ENCODE peak calls at places on chromosomes 13 and 19, in six cellular contexts. W, L, C, Y, D and M are unnamed samples.
A peak's percentile ranks its signal among the peaks of the same experiment; 100 is the strongest.

GRCh38 chr19:5954293-5954692 is 23.6 kb downstream of the RANBP3 start:
- DNase-seq in W (no peak), L (no peak), C (no peak), Y (no peak), D (no peak), M (no peak)

GRCh38 chr19:4046946-4047683 is 19.6 kb downstream of the ZBTB7A start:
- DNase-seq in W (no peak), L (no peak), C (no peak), Y (no peak), D (no peak), M (no peak)

GRCh38 chr19:22622901-22623840 is 11.0 kb upstream of the ZNF492 start:
- DNase-seq in W (no peak), L (no peak), C (no peak), Y (no peak), D (no peak), M (no peak)

GRCh38 chr13:96822900-96823299 is 171.4 kb downstream of the OXGR1 start:
- DNase-seq in W (peak; percentile 54), L (no peak), C (no peak), Y (peak; percentile 12), D (peak; percentile 50), M (peak; percentile 36)

GRCh38 chr13:24473646-24474045 is 38.9 kb downstream of the PARP4 start:
- DNase-seq in W (no peak), L (no peak), C (no peak), Y (no peak), D (no peak), M (no peak)

GRCh38 chr19:13095393-13095784 is 7.3 kb downstream of the LYL1 start:
- DNase-seq in W (no peak), L (no peak), C (no peak), Y (no peak), D (no peak), M (no peak)

GRCh38 chr19:38743394-38744297 is 628 bp downstream of the CAPN12 start:
- DNase-seq in W (no peak), L (no peak), C (no peak), Y (no peak), D (no peak), M (no peak)

GRCh38 chr19:39607021-39607420 is 4.7 kb downstream of the LGALS13 start:
- DNase-seq in W (no peak), L (no peak), C (no peak), Y (no peak), D (no peak), M (no peak)

GRCh38 chr13:109274188-109274821 is 512.1 kb downstream of the IRS2 start:
- DNase-seq in W (no peak), L (no peak), C (peak; percentile 50), Y (no peak), D (no peak), M (peak; percentile 95)

GRCh38 chr19:56476671-56477428 is at the start of gene ZNF667:
- DNase-seq in W (no peak), L (no peak), C (no peak), Y (no peak), D (no peak), M (no peak)

GRCh38 chr13:25874907-25875306 is 176.9 kb downstream of the SHISA2 start:
- DNase-seq in W (no peak), L (no peak), C (no peak), Y (no peak), D (no peak), M (no peak)

GRCh38 chr13:45879666-45880065 is 28.1 kb upstream of the SIAH3 start:
- DNase-seq in W (peak; percentile 56), L (no peak), C (no peak), Y (peak; percentile 7), D (peak; percentile 39), M (no peak)

GRCh38 chr13:113927661-113928581 is 46.0 kb downstream of the C13orf46 start:
- DNase-seq in W (no peak), L (no peak), C (no peak), Y (no peak), D (no peak), M (no peak)

GRCh38 chr19:28063702-28064101 is 1149.2 kb downstream of the UQCRFS1 start:
- DNase-seq in W (no peak), L (no peak), C (no peak), Y (no peak), D (no peak), M (no peak)

GRCh38 chr19:46606019-46606418 is 4.9 kb downstream of the CALM3 start:
- DNase-seq in W (no peak), L (no peak), C (no peak), Y (no peak), D (no peak), M (no peak)

GRCh38 chr13:31045621-31046081 is 113.2 kb downstream of the TEX26 start:
- DNase-seq in W (peak; percentile 94), L (peak; percentile 37), C (no peak), Y (peak; percentile 30), D (peak; percentile 69), M (no peak)

GRCh38 chr19:18875726-18876125 is 20.2 kb downstream of the CERS1 start:
- DNase-seq in W (no peak), L (no peak), C (no peak), Y (no peak), D (no peak), M (no peak)

GRCh38 chr13:109101550-109102144 is 472.2 kb downstream of the MYO16 start:
- DNase-seq in W (no peak), L (no peak), C (no peak), Y (no peak), D (no peak), M (no peak)

GRCh38 chr13:113907637-113908617 is 44.1 kb upstream of the GAS6 start:
- DNase-seq in W (no peak), L (no peak), C (no peak), Y (no peak), D (no peak), M (no peak)

GRCh38 chr19:48636859-48637448 is at the start of gene DBP:
- DNase-seq in W (no peak), L (no peak), C (no peak), Y (no peak), D (no peak), M (no peak)

DNA sequence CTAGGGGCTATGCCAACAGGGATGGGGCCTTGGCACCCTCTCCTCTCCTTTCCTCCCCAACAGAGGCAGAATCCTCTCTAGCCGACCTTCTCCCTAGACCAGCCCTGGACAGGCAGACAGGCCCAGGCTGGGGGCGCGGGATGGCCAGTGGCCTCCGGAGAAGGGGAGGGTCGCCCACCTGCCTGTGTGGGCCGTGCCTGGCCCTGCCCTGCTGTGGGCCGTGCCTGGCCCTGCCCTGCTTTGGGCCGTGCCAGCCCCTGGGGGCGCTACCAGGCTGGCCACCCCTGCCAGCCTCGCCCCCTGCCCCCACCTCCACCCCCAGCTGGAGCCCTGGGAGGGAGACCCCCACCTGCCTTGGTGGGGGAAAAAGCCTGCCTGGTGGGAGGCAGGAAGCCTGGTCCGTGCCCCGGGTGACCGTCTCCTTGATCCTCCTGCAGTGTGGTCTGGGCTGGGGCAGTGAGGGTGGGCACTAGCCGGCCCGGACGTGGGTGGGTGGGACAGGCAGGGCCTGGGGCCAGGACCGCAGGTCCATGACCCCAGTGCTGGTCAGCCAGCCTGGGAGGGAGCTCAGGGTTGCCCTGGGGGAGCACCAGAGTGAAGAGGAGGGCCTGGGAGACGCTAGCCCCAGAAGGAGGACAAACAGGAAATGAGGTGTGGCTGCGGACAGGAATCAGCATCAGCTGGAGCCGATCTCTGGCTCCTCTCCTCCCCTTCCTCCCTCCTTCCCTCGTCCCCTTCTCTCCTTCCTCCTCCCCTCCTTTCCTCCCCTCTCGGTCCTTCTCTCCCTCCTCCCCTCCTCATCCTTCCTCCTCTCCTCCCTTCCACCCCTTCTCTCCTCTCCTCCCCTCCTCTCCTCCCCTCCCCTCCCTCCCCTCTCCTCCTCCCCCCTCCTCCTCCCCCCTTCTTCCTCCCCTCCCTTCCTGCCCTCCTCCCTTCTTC is 5.1 kb upstream of the MKNK2 start:
- DNase-seq in W (peak; percentile 53), L (no peak), C (no peak), Y (no peak), D (no peak), M (no peak)
- H3K9ac ChIP-seq in W (peak overlapping the region; percentile 74), L (peak overlapping the region; percentile 64), C (no peak overlapping the region), Y (peak overlapping the region; percentile 91), D (peak overlapping the region; percentile 71), M (peak overlapping the region; percentile 57)

DNA sequence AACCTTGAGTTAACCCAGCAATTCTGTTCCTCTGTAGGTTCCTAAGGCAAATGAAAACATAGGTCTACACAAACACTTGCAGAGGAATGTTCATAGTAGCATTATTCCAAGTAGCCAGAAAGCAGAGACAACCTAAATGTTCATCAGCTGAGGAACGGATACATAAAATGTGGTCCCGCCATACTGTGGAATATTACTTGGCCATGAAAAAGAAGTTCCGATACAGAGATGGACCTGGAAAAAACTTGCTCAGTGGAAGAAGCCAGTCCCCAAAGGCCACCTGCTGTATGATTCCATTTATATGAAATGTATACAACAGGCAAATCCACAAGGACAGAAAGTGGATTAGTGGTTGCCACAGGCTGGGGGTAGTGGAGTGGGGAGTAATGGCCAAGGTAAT is 53.0 kb downstream of the ARHGEF18 start:
- DNase-seq in W (no peak), L (no peak), C (no peak), Y (no peak), D (no peak), M (no peak)
- H3K4me1 ChIP-seq in W (peaks cover 21% of the 10 kb centered on the region), L (peaks cover 10% of the 10 kb centered on the region), C (peaks cover 2% of the 10 kb centered on the region), Y (no peaks in the 10 kb centered on the region), D (peaks cover 31% of the 10 kb centered on the region), M (no peaks in the 10 kb centered on the region)

DNA sequence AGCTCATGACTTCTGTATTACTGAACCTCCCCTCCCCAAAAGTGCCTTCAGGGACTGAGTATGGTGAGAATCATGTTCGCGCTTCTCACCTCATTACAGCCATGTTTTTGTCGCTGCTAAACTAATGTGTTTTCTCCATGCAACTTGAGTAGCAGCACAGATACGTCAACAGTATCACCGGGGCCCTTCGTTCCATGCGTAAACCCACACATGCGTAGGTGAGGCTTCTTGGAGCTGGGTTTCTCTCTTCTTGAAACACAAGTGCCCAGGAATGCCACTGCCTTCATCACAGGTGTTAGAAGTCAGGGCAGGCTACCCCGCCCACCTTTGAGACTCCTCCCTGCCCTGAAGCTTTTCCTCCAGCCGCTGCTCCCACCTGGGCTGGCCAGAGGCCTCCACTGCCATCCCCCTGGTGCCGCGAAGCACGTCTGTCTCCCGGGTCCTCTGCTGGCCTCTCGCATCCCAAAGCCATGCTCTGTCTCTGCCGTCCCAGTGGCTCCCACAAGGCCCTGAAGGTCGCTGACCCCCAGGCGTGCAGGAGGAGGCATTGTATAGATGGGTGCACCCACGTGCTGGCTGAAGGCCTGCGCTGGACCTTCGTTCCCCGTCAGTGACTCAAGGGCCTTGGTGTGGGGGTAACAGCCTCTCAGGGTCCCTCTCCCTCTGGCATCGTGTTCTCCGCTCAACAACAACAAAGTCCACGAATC is 135.3 kb upstream of the MCF2L start:
- DNase-seq in W (no peak), L (no peak), C (no peak), Y (no peak), D (no peak), M (no peak)
- TF ChIP-seq ZNF274 in W (no peak), L (no peak), C (no peak), Y (no peak), D (no peak), M (no peak)

DNA sequence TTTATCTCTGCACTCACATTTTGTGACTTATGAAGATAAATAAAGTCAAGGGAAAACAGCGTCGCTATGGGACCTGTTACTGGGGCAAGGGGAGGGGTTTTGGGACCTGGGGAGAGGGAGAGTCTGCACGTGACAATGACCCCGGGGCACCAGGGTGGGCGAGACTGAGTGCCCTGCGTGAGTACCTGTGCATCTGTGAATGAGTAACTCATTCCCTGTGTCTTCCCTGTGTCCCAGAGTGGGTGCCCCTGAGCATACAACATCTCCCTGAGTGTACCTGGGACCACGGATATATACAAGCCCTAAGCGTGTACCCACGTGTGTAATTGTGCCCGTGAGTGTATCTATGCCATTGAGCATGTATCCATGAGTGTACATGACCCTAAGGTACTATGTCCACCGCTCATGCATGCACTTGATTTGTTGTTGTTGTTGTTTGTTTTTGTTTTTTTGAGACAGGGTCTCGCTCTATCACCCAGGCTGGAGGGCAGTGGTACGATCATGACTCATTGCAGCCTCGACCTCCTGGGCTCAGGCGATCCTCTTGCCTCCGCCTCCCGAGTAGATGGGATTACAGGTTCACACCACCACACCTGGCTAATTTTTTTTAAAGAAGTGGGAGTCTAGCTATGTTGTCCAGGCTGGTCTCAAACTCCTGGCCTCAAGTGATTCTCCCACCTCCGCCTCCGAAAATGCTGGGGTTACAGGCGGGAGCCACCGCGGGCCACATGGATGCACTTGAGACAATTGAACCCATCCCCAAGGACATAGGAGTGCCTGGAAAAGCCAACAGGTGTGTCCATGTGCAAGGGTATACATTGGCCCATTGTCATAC is 645 bp upstream of the TRAPPC5 start:
- DNase-seq in W (no peak), L (no peak), C (no peak), Y (no peak), D (no peak), M (no peak)
- H3K9ac ChIP-seq in W (peak overlapping the region; percentile 90), L (no peak overlapping the region), C (no peak overlapping the region), Y (peak overlapping the region; percentile 95), D (peak overlapping the region; percentile 24), M (peak overlapping the region; percentile 95)